ENCODE peak calls at places on chromosomes 5 and 9, in nine cellular contexts. O is K562, M is heart left ventricle, R is adrenal gland, P is Peyer's patch, N is IMR-90, S is tibial nerve, I is spleen, C is thyroid gland. H is an unnamed sample.

GRCh38 chr5:128579669-128580068 is 41.6 kb upstream of the FBN2 start:
- DNase-seq in S (no peak), P (no peak), N (peak; percentile 31), O (no peak), I (no peak), C (no peak), M (no peak), R (no peak), H (no peak)

GRCh38 chr5:180647465-180647864 is 1.9 kb downstream of the FLT4 start:
- DNase-seq in S (no peak), O (no peak), M (no peak), P (no peak), N (no peak), R (no peak), I (no peak), C (no peak), H (no peak)

GRCh38 chr9:81372628-81373191 is 316.6 kb downstream of the TLE1 start:
- DNase-seq in C (no peak), R (no peak), M (peak; percentile 32), S (no peak), O (no peak), P (no peak), I (no peak), N (no peak), H (no peak)

GRCh38 chr9:99590879-99591278 is 230.8 kb upstream of the NR4A3 start:
- DNase-seq in P (no peak), O (no peak), C (no peak), R (no peak), M (no peak), N (no peak), S (no peak), I (no peak), H (no peak)

GRCh38 chr5:103561670-103562069 is 919 bp downstream of the NUDT12 start:
- DNase-seq in N (no peak), C (no peak), P (no peak), I (no peak), S (no peak), M (no peak), R (no peak), O (peak; percentile 61), H (no peak)

GRCh38 chr9:6944093-6944551 is 186.3 kb downstream of the KDM4C start:
- DNase-seq in N (peak; percentile 82), P (no peak), S (no peak), R (no peak), C (no peak), I (no peak), M (no peak), O (no peak), H (no peak)

GRCh38 chr5:67648201-67648671 is 451.6 kb upstream of the CD180 start:
- DNase-seq in R (peak; percentile 38), N (no peak), M (peak; percentile 90), O (no peak), C (peak; percentile 90), S (peak; percentile 77), P (no peak), I (no peak), H (peak; percentile 54)

GRCh38 chr5:78547731-78548189 is 100.8 kb downstream of the LHFPL2 start:
- DNase-seq in C (peak; percentile 45), M (peak; percentile 94), N (peak; percentile 84), R (peak; percentile 62), P (no peak), S (peak; percentile 88), I (no peak), O (no peak), H (no peak)

GRCh38 chr9:37342493-37342892 is 80.0 kb upstream of the GRHPR start:
- DNase-seq in I (no peak), N (no peak), P (no peak), S (no peak), O (no peak), M (no peak), R (no peak), C (no peak), H (no peak)

GRCh38 chr9:37342895-37343294 is 79.6 kb upstream of the GRHPR start:
- DNase-seq in I (no peak), S (no peak), C (no peak), P (no peak), M (no peak), O (no peak), R (no peak), N (no peak), H (no peak)

GRCh38 chr9:37339945-37340344 is 82.6 kb upstream of the GRHPR start:
- DNase-seq in N (no peak), P (no peak), I (no peak), O (no peak), M (no peak), C (no peak), S (no peak), R (no peak), H (no peak)

GRCh38 chr9:37340961-37341360 is 81.5 kb upstream of the GRHPR start:
- DNase-seq in C (no peak), R (no peak), I (no peak), S (no peak), O (no peak), P (no peak), M (no peak), N (no peak), H (no peak)

DNA sequence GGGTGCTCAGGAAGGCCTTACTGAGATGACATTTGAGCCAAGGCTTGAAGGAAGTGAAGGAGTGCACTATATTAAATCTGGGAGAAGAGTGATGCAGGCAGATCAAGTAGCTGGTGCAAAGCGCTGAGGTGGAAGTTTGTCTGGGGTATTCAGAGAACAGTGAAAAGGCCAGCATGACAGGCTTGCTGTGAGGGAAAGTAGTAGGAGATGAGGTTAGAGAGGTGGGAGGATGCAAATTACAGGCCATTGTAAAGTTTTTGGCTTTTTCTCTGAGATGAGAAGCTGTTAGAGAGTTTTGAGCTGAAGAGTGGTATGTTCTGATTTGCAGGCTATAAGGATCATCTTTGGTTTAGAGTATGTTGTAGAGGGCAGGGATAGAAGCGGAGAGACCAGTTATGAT is 80.8 kb upstream of the GRHPR start:
- DNase-seq in O (no peak), N (no peak), R (no peak), S (no peak), P (no peak), C (no peak), M (no peak), I (no peak), H (no peak)
- H3K36me3 ChIP-seq in O (peaks cover 6% of the 10 kb centered on the region), N (no peaks in the 10 kb centered on the region), R (no peaks in the 10 kb centered on the region), S (no peaks in the 10 kb centered on the region), P (no peaks in the 10 kb centered on the region), C (no peaks in the 10 kb centered on the region), M (no peaks in the 10 kb centered on the region), I (no peaks in the 10 kb centered on the region), H (no peaks in the 10 kb centered on the region)

GRCh38 chr9:132876849-132877248 is 1.2 kb downstream of the AK8 start:
- DNase-seq in M (no peak), P (no peak), S (no peak), I (no peak), C (no peak), N (no peak), O (no peak), R (no peak), H (no peak)

GRCh38 chr9:132878695-132879064 is at the start of gene SPACA9:
- DNase-seq in O (peak; percentile 55), S (peak; percentile 59), R (peak; percentile 57), N (peak; percentile 11), I (peak; percentile 80), P (peak; percentile 27), M (peak; percentile 67), C (peak; percentile 89), H (peak; percentile 67)

GRCh38 chr9:132877447-132877817 is 652 bp downstream of the AK8 start:
- DNase-seq in R (no peak), M (no peak), S (no peak), I (no peak), O (no peak), C (no peak), P (no peak), N (no peak), H (no peak)

GRCh38 chr9:132879443-132880310 is 979 bp downstream of the SPACA9 start:
- DNase-seq in P (no peak), I (peak; percentile 14), S (no peak), C (no peak), R (no peak), M (no peak), N (no peak), O (no peak), H (no peak)

DNA sequence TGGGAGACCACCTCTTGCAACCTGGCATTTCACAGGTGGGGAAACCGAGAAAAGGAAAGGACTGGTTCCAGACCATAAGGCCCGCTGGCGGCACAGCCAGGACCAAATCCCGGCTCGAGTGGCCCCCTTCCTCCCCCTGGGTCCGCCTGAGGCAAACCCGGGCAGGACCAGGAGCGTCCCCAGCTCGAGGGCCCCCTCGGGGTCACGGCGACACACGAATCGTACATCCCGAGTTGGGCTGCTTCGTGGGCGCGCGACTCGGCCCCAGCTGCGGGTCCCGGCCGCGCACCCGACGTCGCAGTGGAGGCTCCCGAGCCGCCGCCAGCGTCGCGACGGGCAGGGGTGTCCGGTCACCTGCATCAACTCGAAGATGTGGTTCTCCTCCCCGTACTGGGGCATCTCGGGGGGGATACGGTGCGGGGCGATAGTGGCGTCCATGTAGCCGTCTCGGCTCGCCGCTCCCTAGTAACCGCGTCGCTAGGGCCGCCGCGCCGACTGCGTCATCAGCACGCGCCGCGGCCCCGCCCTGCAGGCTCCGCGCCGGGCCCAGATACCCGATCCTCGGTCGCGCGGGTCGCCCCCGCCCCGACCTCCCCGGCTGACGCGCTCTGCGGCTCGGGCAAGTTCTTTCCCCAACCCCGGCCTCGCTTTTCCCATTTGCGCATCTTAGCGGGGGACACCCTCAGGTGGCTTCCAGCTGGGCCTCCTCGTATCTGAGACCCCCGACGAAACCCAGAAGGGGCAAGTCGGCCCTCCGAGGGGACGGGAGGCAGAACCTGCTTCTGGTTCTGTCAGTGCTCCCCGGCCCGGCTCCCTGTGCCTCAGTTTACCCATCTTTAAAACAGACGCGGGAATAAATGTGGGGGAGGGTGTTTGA is at the start of gene AK8:
- DNase-seq in O (peak; percentile 86), P (peak; percentile 57), R (peak; percentile 57), N (peak; percentile 66), M (peak; percentile 79), C (peak; percentile 75), I (peak; percentile 92), S (peak; percentile 43), H (peak; percentile 71)
- TF ChIP-seq POLR2A in O (peak; percentile 54), P (no peak), R (peak; percentile 11), N (peak; percentile 69), M (no peak), C (no peak), I (no peak), S (no peak), H (no peak)

DNA sequence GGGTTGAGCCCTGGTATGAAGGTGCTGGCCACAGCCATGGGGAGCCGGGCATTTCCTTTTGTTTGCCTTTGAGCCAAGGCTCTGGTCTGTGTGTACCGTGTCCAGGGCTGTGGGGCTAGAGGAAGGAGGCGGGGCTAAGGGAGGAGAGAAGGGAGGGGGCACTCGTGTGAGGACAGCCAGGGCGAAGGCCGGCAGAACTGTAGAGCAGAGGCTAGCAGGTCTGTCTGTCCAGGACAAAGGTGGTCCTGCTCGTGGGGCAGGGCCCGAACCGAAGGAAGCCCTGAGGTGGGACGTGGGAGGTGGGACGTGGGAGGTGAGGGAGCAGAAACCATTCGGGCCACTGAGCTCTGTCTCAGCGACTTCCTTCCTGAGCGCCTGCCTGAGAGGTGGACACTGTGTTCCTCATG is 41.3 kb upstream of the TESK1 start:
- DNase-seq in R (peak; percentile 90), S (peak; percentile 33), I (no peak), N (no peak), P (no peak), C (peak; percentile 49), O (peak; percentile 34), M (no peak), H (no peak)
- H3K4me3 ChIP-seq in R (peak overlapping the region; percentile 32), S (no peak overlapping the region), I (no peak overlapping the region), N (no peak overlapping the region), P (no peak overlapping the region), C (no peak overlapping the region), O (no peak overlapping the region), M (peak overlapping the region; percentile 15), H (no peak overlapping the region)

DNA sequence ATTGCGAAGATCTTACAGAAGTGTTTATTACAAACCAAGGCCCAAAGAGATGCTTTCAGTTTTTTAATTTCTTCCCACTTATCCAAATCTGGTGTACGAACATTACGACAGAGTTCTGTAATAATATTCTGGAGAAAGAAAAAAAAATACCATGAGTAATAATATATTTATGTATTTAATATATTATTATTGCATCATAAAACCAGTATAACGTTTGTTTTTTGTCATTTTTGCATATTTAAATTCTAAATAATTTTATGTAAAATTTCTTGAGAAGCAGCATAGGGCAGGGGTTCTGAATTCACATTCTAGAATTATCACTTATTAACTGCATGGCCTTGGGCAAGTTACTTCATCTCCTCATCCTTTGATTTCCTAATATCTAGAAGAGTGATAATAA is 107.6 kb downstream of the OSMR start:
- DNase-seq in S (no peak), M (no peak), P (no peak), C (no peak), R (no peak), N (no peak), O (no peak), I (no peak), H (no peak)
- H3K36me3 ChIP-seq in S (no peaks in the 10 kb centered on the region), M (peaks cover 100% of the 10 kb centered on the region), P (no peaks in the 10 kb centered on the region), C (peaks cover 52% of the 10 kb centered on the region), R (peaks cover 49% of the 10 kb centered on the region), N (peaks cover 22% of the 10 kb centered on the region), O (peaks cover 91% of the 10 kb centered on the region), I (peaks cover 95% of the 10 kb centered on the region), H (peaks cover 9% of the 10 kb centered on the region)

H was measured in right lobe of liver.